ENCODE peak calls at places on chromosome 2, in eight cellular contexts. F is WERI-Rb-1, Z is GM12865, P is foreskin fibroblast, J is K562, Y is endothelial cell of umbilical vein, C is AG10803, M is DND-41. Q is an unnamed sample.
A peak's percentile ranks its signal among the peaks of the same experiment; 100 is the strongest.

GRCh38 chr2:234289789-234290188 is 207.1 kb downstream of the ARL4C start:
- DNase-seq in M (peak; percentile 66), Z (peak; percentile 67), J (no peak), F (no peak), P (peak; percentile 89), Y (no peak), C (peak; percentile 87), Q (peak; percentile 95)

GRCh38 chr2:86507600-86507999 is 55.6 kb downstream of the CHMP3 start:
- DNase-seq in Y (no peak), C (no peak), Z (no peak), P (no peak), M (no peak), J (no peak), F (no peak), Q (no peak)

GRCh38 chr2:84894131-84894586 is 11.3 kb upstream of the TMSB10 start:
- DNase-seq in P (no peak), Y (no peak), J (no peak), F (peak; percentile 57), Z (no peak), C (no peak), M (no peak), Q (no peak)

GRCh38 chr2:55490554-55490953 is 29.0 kb upstream of the CFAP36 start:
- DNase-seq in Z (no peak), Y (peak; percentile 84), M (no peak), J (peak; percentile 43), F (no peak), P (peak; percentile 62), C (peak; percentile 49), Q (peak; percentile 14)

GRCh38 chr2:40184551-40184950 is 267.3 kb downstream of the SLC8A1 start:
- DNase-seq in Z (no peak), P (no peak), F (no peak), C (no peak), J (no peak), Y (no peak), M (no peak), Q (no peak)

GRCh38 chr2:119011162-119011909 is 69.3 kb downstream of the MARCO start:
- DNase-seq in F (peak; percentile 83), C (peak; percentile 22), Y (peak; percentile 10), Z (peak; percentile 31), M (no peak), P (peak; percentile 21), J (peak; percentile 66), Q (peak; percentile 53)

GRCh38 chr2:107932483-107932882 is 53.8 kb upstream of the SLC5A7 start:
- DNase-seq in P (no peak), M (no peak), Z (no peak), F (no peak), Y (no peak), C (no peak), J (no peak), Q (no peak)

GRCh38 chr2:219001577-219002394 is 8.6 kb upstream of the CRYBA2 start:
- DNase-seq in P (no peak), C (no peak), M (no peak), Y (no peak), Z (no peak), F (peak; percentile 96), J (peak; percentile 71), Q (no peak)

GRCh38 chr2:151029406-151030157 is 232.1 kb downstream of the RBM43 start:
- DNase-seq in F (no peak), J (no peak), Y (no peak), Z (no peak), P (peak; percentile 84), C (peak; percentile 98), M (no peak), Q (peak; percentile 9)

GRCh38 chr2:131030478-131030971 is 62.7 kb downstream of the FAM168B start:
- DNase-seq in F (no peak), J (no peak), M (no peak), C (no peak), Z (no peak), Y (no peak), P (no peak), Q (no peak)

GRCh38 chr2:196336715-196337617 is 165.6 kb upstream of the STK17B start:
- DNase-seq in C (peak; percentile 53), Z (peak; percentile 38), J (peak; percentile 31), Y (peak; percentile 43), M (peak; percentile 43), F (no peak), P (no peak), Q (peak; percentile 8)

GRCh38 chr2:98534761-98535160 is 73.6 kb downstream of the COA5 start:
- DNase-seq in P (no peak), M (no peak), Y (no peak), Z (no peak), C (no peak), J (no peak), F (no peak), Q (no peak)

GRCh38 chr2:120883607-120884405 is 148.1 kb downstream of the GLI2 start:
- DNase-seq in F (no peak), M (no peak), J (peak; percentile 35), C (no peak), Z (no peak), Y (no peak), P (no peak), Q (no peak)

GRCh38 chr2:63743170-63743975 is 98.3 kb upstream of the UGP2 start:
- DNase-seq in C (no peak), P (no peak), J (no peak), M (no peak), F (no peak), Y (no peak), Z (no peak), Q (no peak)

DNA sequence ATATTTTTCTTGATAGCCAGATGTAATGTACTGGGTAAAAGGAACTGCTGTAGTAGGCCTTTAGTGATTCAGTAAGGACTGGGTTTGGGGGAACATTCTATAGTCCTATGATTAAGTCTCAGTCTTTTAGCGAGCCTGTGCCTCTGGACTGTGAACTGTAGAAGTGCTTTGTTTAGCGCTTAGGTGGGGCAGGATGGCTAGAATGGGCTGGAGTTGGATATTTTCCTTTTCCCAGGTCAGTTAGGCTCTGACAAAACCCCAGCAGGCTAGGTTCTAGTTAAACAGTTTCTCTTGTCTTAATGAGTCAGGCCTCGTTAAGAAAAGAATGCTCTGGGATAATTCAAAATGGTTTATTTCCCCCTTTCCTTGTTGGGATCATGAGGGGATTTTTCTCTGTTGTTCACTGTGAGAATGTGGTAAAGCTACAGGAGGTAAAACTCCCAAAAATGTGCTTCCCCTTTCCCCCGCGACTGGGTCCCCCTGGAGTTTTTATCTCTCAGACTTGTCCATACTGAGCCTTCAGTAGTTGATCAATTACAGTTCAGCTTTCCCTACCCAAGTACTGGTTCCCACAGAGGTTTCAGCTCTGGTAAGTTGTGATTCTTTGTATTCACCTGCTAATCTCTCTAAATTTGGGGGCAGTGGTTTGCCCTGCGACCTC is 31.5 kb downstream of the EHBP1 start:
- DNase-seq in P (no peak), J (no peak), Y (no peak), F (no peak), M (no peak), C (no peak), Z (peak; percentile 11), Q (no peak)
- H3K4me3 ChIP-seq in P (no peak overlapping the region), J (no peak overlapping the region), Y (no peak overlapping the region), F (no peak overlapping the region), M (no peak overlapping the region), C (no peak overlapping the region), Z (no peak overlapping the region), Q (no peak overlapping the region)

GRCh38 chr2:65580824-65581223 is 148.4 kb upstream of the SPRED2 start:
- DNase-seq in J (no peak), M (no peak), Y (no peak), Z (no peak), C (no peak), F (no peak), P (no peak), Q (no peak)

GRCh38 chr2:65579506-65580235 is 147.3 kb upstream of the SPRED2 start:
- DNase-seq in Y (no peak), J (no peak), F (no peak), Z (no peak), M (no peak), P (no peak), C (no peak), Q (no peak)

GRCh38 chr2:65576861-65577601 is 144.6 kb upstream of the SPRED2 start:
- DNase-seq in F (no peak), M (no peak), P (peak; percentile 82), Z (no peak), J (no peak), C (peak; percentile 93), Y (peak; percentile 87), Q (peak; percentile 40)

GRCh38 chr2:65574911-65575444 is 142.6 kb upstream of the SPRED2 start:
- DNase-seq in Y (peak; percentile 61), C (no peak), F (no peak), J (no peak), P (no peak), M (no peak), Z (no peak), Q (no peak)

GRCh38 chr2:65576278-65576677 is 143.9 kb upstream of the SPRED2 start:
- DNase-seq in C (no peak), Y (no peak), J (no peak), M (no peak), F (no peak), Z (no peak), P (no peak), Q (no peak)
- H3K4me3 ChIP-seq in C (no peak overlapping the region), Y (no peak overlapping the region), J (no peak overlapping the region), M (no peak overlapping the region), F (no peak overlapping the region), Z (no peak overlapping the region), P (no peak overlapping the region), Q (no peak overlapping the region)

GRCh38 chr2:127197475-127198385 is 22.4 kb downstream of the CYP27C1 start:
- DNase-seq in M (peak; percentile 67), J (peak; percentile 63), P (no peak), C (peak; percentile 54), Z (peak; percentile 72), Y (peak; percentile 39), F (peak; percentile 87), Q (peak; percentile 72)

GRCh38 chr2:127196549-127196948 is 23.6 kb downstream of the CYP27C1 start:
- DNase-seq in Z (no peak), J (no peak), F (no peak), M (no peak), C (no peak), P (no peak), Y (no peak), Q (no peak)

GRCh38 chr2:127199223-127199622 is 20.9 kb downstream of the CYP27C1 start:
- DNase-seq in Z (no peak), Y (no peak), F (no peak), P (no peak), J (no peak), C (no peak), M (no peak), Q (no peak)

GRCh38 chr2:127195140-127196074 is 24.7 kb downstream of the CYP27C1 start:
- DNase-seq in J (no peak), Z (no peak), M (no peak), F (no peak), C (no peak), Y (no peak), P (no peak), Q (no peak)

GRCh38 chr2:127196998-127197397 is 23.1 kb downstream of the CYP27C1 start:
- DNase-seq in F (no peak), C (no peak), J (peak; percentile 48), Z (peak; percentile 46), M (no peak), Y (no peak), P (no peak), Q (no peak)
- H3K4me3 ChIP-seq in F (no peak overlapping the region), C (no peak overlapping the region), J (no peak overlapping the region), Z (peak overlapping the region; percentile 44), M (no peak overlapping the region), Y (no peak overlapping the region), P (no peak overlapping the region), Q (no peak overlapping the region)

DNA sequence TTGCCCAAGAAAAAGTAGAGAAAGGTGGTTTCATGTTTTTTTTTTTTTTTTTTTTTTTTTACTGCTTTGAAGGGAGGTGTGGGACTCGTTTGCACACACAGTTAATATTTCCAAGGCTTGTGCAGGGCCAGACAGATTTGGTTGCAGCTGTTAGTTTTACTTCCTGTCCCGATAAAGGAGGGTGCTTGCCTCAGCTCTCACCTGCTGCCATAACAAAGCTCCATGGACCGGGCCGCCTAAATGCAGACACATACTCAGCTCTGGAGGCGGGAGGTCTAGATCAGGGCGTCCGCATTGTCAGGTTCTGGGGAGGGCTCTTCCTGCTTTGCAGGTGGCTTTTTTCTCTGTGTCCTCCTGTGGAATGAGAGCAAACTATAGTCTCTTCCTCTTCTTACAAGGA is 69.9 kb downstream of the ODC1 start:
- DNase-seq in Y (no peak), M (no peak), C (no peak), Z (peak; percentile 81), P (no peak), F (no peak), J (no peak), Q (no peak)
- H3K4me3 ChIP-seq in Y (no peak overlapping the region), M (no peak overlapping the region), C (no peak overlapping the region), Z (no peak overlapping the region), P (no peak overlapping the region), F (no peak overlapping the region), J (no peak overlapping the region), Q (no peak overlapping the region)

Q was measured in MG63.